ENCODE peak calls at places on chromosomes 6 and 20, in six cellular contexts. One of them, this sample, is unnamed.

GRCh38 chr6:88982720-88983119 is 19.3 kb upstream of the RNGTT start:
- DNase-seq in T-helper 17 cell: no peak
- DNase-seq in HT1080: peak; percentile 58
- DNase-seq in frontal cortex: no peak
- DNase-seq in HS-5: peak; percentile 64
- DNase-seq in NCI-H2107: no peak
- DNase-seq in this sample: peak; percentile 30

GRCh38 chr6:36539814-36540568 is 7.3 kb downstream of the STK38 start:
- DNase-seq in T-helper 17 cell: no peak
- DNase-seq in HT1080: no peak
- DNase-seq in frontal cortex: no peak
- DNase-seq in HS-5: no peak
- DNase-seq in NCI-H2107: no peak
- DNase-seq in this sample: no peak

GRCh38 chr6:82588020-82588419 is 224.4 kb downstream of the TPBG start:
- DNase-seq in T-helper 17 cell: no peak
- DNase-seq in HT1080: no peak
- DNase-seq in frontal cortex: no peak
- DNase-seq in HS-5: no peak
- DNase-seq in NCI-H2107: no peak
- DNase-seq in this sample: no peak

GRCh38 chr6:135087403-135087802 is 32.8 kb upstream of the HBS1L start:
- DNase-seq in T-helper 17 cell: no peak
- DNase-seq in HT1080: no peak
- DNase-seq in frontal cortex: no peak
- DNase-seq in HS-5: no peak
- DNase-seq in NCI-H2107: no peak
- DNase-seq in this sample: no peak

GRCh38 chr20:9093203-9093962 is 24.5 kb downstream of the PLCB4 start:
- DNase-seq in T-helper 17 cell: no peak
- DNase-seq in HT1080: no peak
- DNase-seq in frontal cortex: no peak
- DNase-seq in HS-5: no peak
- DNase-seq in NCI-H2107: no peak
- DNase-seq in this sample: no peak

GRCh38 chr20:51570755-51571469 is 28.4 kb upstream of the NFATC2 start:
- DNase-seq in T-helper 17 cell: no peak
- DNase-seq in HT1080: no peak
- DNase-seq in frontal cortex: no peak
- DNase-seq in HS-5: no peak
- DNase-seq in NCI-H2107: no peak
- DNase-seq in this sample: no peak

GRCh38 chr6:108838101-108838717 is 10.0 kb upstream of the ARMC2 start:
- DNase-seq in T-helper 17 cell: no peak
- DNase-seq in HT1080: no peak
- DNase-seq in frontal cortex: no peak
- DNase-seq in HS-5: no peak
- DNase-seq in NCI-H2107: no peak
- DNase-seq in this sample: no peak

GRCh38 chr6:44217332-44218143 is 812 bp downstream of the MYMX start:
- DNase-seq in T-helper 17 cell: no peak
- DNase-seq in HT1080: peak; percentile 13
- DNase-seq in frontal cortex: peak; percentile 29
- DNase-seq in HS-5: no peak
- DNase-seq in NCI-H2107: no peak
- DNase-seq in this sample: no peak

GRCh38 chr6:109441069-109441816 is 719 bp downstream of the SMPD2 start:
- DNase-seq in T-helper 17 cell: peak; percentile 40
- DNase-seq in HT1080: peak; percentile 27
- DNase-seq in frontal cortex: no peak
- DNase-seq in HS-5: no peak
- DNase-seq in NCI-H2107: peak; percentile 33
- DNase-seq in this sample: no peak

GRCh38 chr6:18362058-18362561 is 25.0 kb upstream of the RNF144B start:
- DNase-seq in T-helper 17 cell: no peak
- DNase-seq in HT1080: peak; percentile 69
- DNase-seq in frontal cortex: no peak
- DNase-seq in HS-5: peak; percentile 55
- DNase-seq in NCI-H2107: no peak
- DNase-seq in this sample: no peak

GRCh38 chr6:82555801-82556200 is 192.2 kb downstream of the TPBG start:
- DNase-seq in T-helper 17 cell: no peak
- DNase-seq in HT1080: peak; percentile 55
- DNase-seq in frontal cortex: no peak
- DNase-seq in HS-5: peak; percentile 20
- DNase-seq in NCI-H2107: no peak
- DNase-seq in this sample: no peak

GRCh38 chr6:8513174-8513573 is 77.8 kb upstream of the SLC35B3 start:
- DNase-seq in T-helper 17 cell: no peak
- DNase-seq in HT1080: no peak
- DNase-seq in frontal cortex: no peak
- DNase-seq in HS-5: no peak
- DNase-seq in NCI-H2107: no peak
- DNase-seq in this sample: no peak

GRCh38 chr6:46098678-46099077 is 31.1 kb upstream of the ENPP4 start:
- DNase-seq in T-helper 17 cell: no peak
- DNase-seq in HT1080: peak; percentile 34
- DNase-seq in frontal cortex: peak; percentile 3
- DNase-seq in HS-5: no peak
- DNase-seq in NCI-H2107: no peak
- DNase-seq in this sample: no peak

GRCh38 chr6:166257911-166258318 is 50.3 kb downstream of the PRR18 start:
- DNase-seq in T-helper 17 cell: no peak
- DNase-seq in HT1080: no peak
- DNase-seq in frontal cortex: no peak
- DNase-seq in HS-5: no peak
- DNase-seq in NCI-H2107: no peak
- DNase-seq in this sample: no peak

GRCh38 chr6:106787327-106788196 is 158.2 kb downstream of the QRSL1 start:
- DNase-seq in T-helper 17 cell: no peak
- DNase-seq in HT1080: no peak
- DNase-seq in frontal cortex: no peak
- DNase-seq in HS-5: no peak
- DNase-seq in NCI-H2107: no peak
- DNase-seq in this sample: no peak

GRCh38 chr20:51380401-51381385 is 161.8 kb downstream of the NFATC2 start:
- DNase-seq in T-helper 17 cell: no peak
- DNase-seq in HT1080: no peak
- DNase-seq in frontal cortex: no peak
- DNase-seq in HS-5: no peak
- DNase-seq in NCI-H2107: no peak
- DNase-seq in this sample: no peak

GRCh38 chr6:25174678-25175077 is 104.5 kb upstream of the CARMIL1 start:
- DNase-seq in T-helper 17 cell: no peak
- DNase-seq in HT1080: no peak
- DNase-seq in frontal cortex: no peak
- DNase-seq in HS-5: no peak
- DNase-seq in NCI-H2107: no peak
- DNase-seq in this sample: no peak

GRCh38 chr6:130575971-130576370 is 210.2 kb downstream of the TMEM200A start:
- DNase-seq in T-helper 17 cell: no peak
- DNase-seq in HT1080: no peak
- DNase-seq in frontal cortex: no peak
- DNase-seq in HS-5: no peak
- DNase-seq in NCI-H2107: no peak
- DNase-seq in this sample: no peak

GRCh38 chr20:53081916-53082863 is 110.0 kb downstream of the TSHZ2 start:
- DNase-seq in T-helper 17 cell: no peak
- DNase-seq in HT1080: no peak
- DNase-seq in frontal cortex: no peak
- DNase-seq in HS-5: no peak
- DNase-seq in NCI-H2107: no peak
- DNase-seq in this sample: no peak

GRCh38 chr20:20668639-20669038 is 43.8 kb downstream of the RALGAPA2 start:
- DNase-seq in T-helper 17 cell: no peak
- DNase-seq in HT1080: no peak
- DNase-seq in frontal cortex: no peak
- DNase-seq in HS-5: no peak
- DNase-seq in NCI-H2107: no peak
- DNase-seq in this sample: no peak

This sample was measured in NCI-H187 treated with DMSO at 0.1 percent for 48 hours.